ENCODE peak calls at places on chromosome 3, in four cellular contexts. H, Y, Z and L are unnamed samples.

GRCh38 chr3:79604681-79605080 is 163.1 kb downstream of the ROBO1 start:
- DNase-seq in H (no peak), Y (no peak), Z (no peak), L (no peak)

GRCh38 chr3:185084883-185085282 is 68.0 kb downstream of the C3orf70 start:
- DNase-seq in H (no peak), Y (peak), Z (no peak), L (no peak)

GRCh38 chr3:114597012-114597411 is 303.2 kb downstream of the TIGIT start:
- DNase-seq in H (no peak), Y (no peak), Z (no peak), L (no peak)

GRCh38 chr3:177827517-177828249 is 630.4 kb upstream of the TBL1XR1 start:
- DNase-seq in H (no peak), Y (no peak), Z (no peak), L (no peak)

GRCh38 chr3:40741729-40742128 is 217.0 kb downstream of the ZNF621 start:
- DNase-seq in H (no peak), Y (no peak), Z (peak), L (no peak)

GRCh38 chr3:31704651-31705179 is 172.0 kb downstream of the STT3B start:
- DNase-seq in H (no peak), Y (peak), Z (peak), L (no peak)

GRCh38 chr3:54999159-54999558 is 71.3 kb upstream of the LRTM1 start:
- DNase-seq in H (no peak), Y (peak), Z (no peak), L (no peak)

GRCh38 chr3:134377896-134378295 is 3.6 kb upstream of the AMOTL2 start:
- DNase-seq in H (no peak), Y (no peak), Z (no peak), L (no peak)

GRCh38 chr3:19972056-19972455 is 25.2 kb downstream of the RAB5A start:
- DNase-seq in H (no peak), Y (peak), Z (peak), L (no peak)

GRCh38 chr3:110736332-110736731 is 335.3 kb upstream of the NECTIN3 start:
- DNase-seq in H (no peak), Y (no peak), Z (no peak), L (no peak)

GRCh38 chr3:127585163-127585812 is 5.2 kb downstream of the TPRA1 start:
- DNase-seq in H (no peak), Y (no peak), Z (no peak), L (no peak)

GRCh38 chr3:137768021-137768360 is 3.9 kb downstream of the SOX14 start:
- DNase-seq in H (no peak), Y (no peak), Z (no peak), L (no peak)

GRCh38 chr3:39505866-39506738 is 38.6 kb downstream of the MOBP start:
- DNase-seq in H (no peak), Y (no peak), Z (no peak), L (no peak)

GRCh38 chr3:18369561-18370185 is 55.5 kb downstream of the SATB1 start:
- DNase-seq in H (no peak), Y (no peak), Z (no peak), L (no peak)

GRCh38 chr3:64150527-64151238 is 74.6 kb downstream of the PRICKLE2 start:
- DNase-seq in H (no peak), Y (no peak), Z (peak), L (no peak)

GRCh38 chr3:197522881-197523342 is 32.9 kb downstream of the BDH1 start:
- DNase-seq in H (no peak), Y (no peak), Z (no peak), L (no peak)

GRCh38 chr3:18438586-18438985 is 13.4 kb upstream of the SATB1 start:
- DNase-seq in H (no peak), Y (no peak), Z (no peak), L (no peak)

GRCh38 chr3:168417016-168417415 is 321.3 kb upstream of the GOLIM4 start:
- DNase-seq in H (no peak), Y (no peak), Z (no peak), L (no peak)

GRCh38 chr3:144407290-144407689 is 435.7 kb downstream of the DIPK2A start:
- DNase-seq in H (no peak), Y (no peak), Z (no peak), L (no peak)

GRCh38 chr3:47113669-47114365 is 50.1 kb downstream of the SETD2 start:
- DNase-seq in H (no peak), Y (peak), Z (no peak), L (no peak)

GRCh38 chr3:194472290-194472920 is 14.4 kb downstream of the ATP13A3 start:
- DNase-seq in H (peak), Y (peak), Z (peak), L (no peak)

GRCh38 chr3:179898024-179898423 is 138.7 kb downstream of the PEX5L start:
- DNase-seq in H (no peak), Y (peak), Z (peak), L (no peak)